ENCODE peak calls at places on chromosomes 2 and 18, in five cellular contexts. N is neural progenitor cell, W is GM23338, X is MM.1S, Q is HepG2. V is an unnamed sample.

GRCh38 chr2:136248907-136249306 is 131.0 kb upstream of the CXCR4 start:
- DNase-seq in N (no peak), W (no peak), X (no peak), Q (no peak), V (no peak)

GRCh38 chr2:9753665-9754531 is 89.4 kb upstream of the TAF1B start:
- DNase-seq in N (no peak), W (no peak), X (no peak), Q (no peak), V (no peak)

GRCh38 chr18:79797518-79798345 is at the start of gene KCNG2:
- DNase-seq in N (peak; percentile 87), W (peak; percentile 67), X (no peak), Q (no peak), V (no peak)

GRCh38 chr2:18754286-18754685 is 164.9 kb upstream of the NT5C1B start:
- DNase-seq in N (no peak), W (no peak), X (no peak), Q (peak; percentile 20), V (no peak)

GRCh38 chr2:46125798-46126197 is 171.4 kb upstream of the EPAS1 start:
- DNase-seq in N (no peak), W (no peak), X (no peak), Q (no peak), V (no peak)

GRCh38 chr2:53994735-53995538 is 24.1 kb upstream of the PSME4 start:
- DNase-seq in N (no peak), W (no peak), X (no peak), Q (no peak), V (no peak)

GRCh38 chr2:47675196-47675825 is 107.6 kb upstream of the MSH6 start:
- DNase-seq in N (no peak), W (no peak), X (no peak), Q (no peak), V (no peak)

GRCh38 chr18:56009451-56009850 is 421.5 kb upstream of the TCF4 start:
- DNase-seq in N (peak; percentile 38), W (no peak), X (no peak), Q (no peak), V (no peak)

GRCh38 chr18:10454800-10455550 is 540 bp downstream of the APCDD1 start:
- DNase-seq in N (no peak), W (peak; percentile 66), X (peak; percentile 7), Q (no peak), V (no peak)

GRCh38 chr2:83972123-83972522 is 487.0 kb downstream of the SUCLG1 start:
- DNase-seq in N (no peak), W (peak; percentile 14), X (no peak), Q (no peak), V (no peak)

GRCh38 chr2:85504434-85505261 is 34.3 kb upstream of the MAT2A start:
- DNase-seq in N (no peak), W (no peak), X (no peak), Q (no peak), V (no peak)

GRCh38 chr18:25494888-25495287 is 142.9 kb upstream of the ZNF521 start:
- DNase-seq in N (no peak), W (no peak), X (no peak), Q (no peak), V (no peak)

DNA sequence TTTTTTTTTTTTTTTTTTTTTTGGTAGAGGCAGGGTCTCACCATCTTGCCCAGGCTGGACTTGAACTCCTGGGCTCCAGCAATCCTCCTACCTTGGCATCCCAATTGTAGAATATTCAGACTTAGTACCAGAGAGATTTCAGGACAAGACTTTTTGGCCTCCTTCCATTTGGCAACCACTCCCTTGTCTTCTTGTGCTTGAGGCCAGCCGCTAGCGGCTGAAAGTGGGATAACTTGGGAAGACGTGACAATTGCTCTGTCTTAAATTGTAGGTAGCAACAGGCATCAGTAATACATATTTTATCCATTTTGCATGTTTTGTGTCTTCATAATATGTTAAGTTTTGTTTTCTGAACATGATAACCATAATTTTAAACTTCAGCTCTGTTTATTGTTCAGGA is 53.3 kb upstream of the TTN start:
- DNase-seq in N (no peak), W (no peak), X (no peak), Q (no peak), V (no peak)
- TF ChIP-seq CTCF in N (no peak), W (no peak), X (no peak), Q (no peak), V (no peak)

GRCh38 chr18:59932401-59932800 is 32.6 kb downstream of the PMAIP1 start:
- DNase-seq in N (no peak), W (no peak), X (no peak), Q (no peak), V (no peak)
- H2AFZ ChIP-seq in N (no peak overlapping the region), W (peak overlapping the region; percentile 63), X (no peak overlapping the region), Q (no peak overlapping the region), V (no peak overlapping the region)

GRCh38 chr2:204108301-204108700 is 171.7 kb downstream of the ICOS start:
- DNase-seq in N (peak; percentile 73), W (peak; percentile 69), X (peak; percentile 62), Q (peak; percentile 11), V (peak; percentile 41)
- TF ChIP-seq CTCF in N (peak; percentile 72), W (peak; percentile 82), X (peak; percentile 38), Q (peak; percentile 52), V (peak; percentile 64)

DNA sequence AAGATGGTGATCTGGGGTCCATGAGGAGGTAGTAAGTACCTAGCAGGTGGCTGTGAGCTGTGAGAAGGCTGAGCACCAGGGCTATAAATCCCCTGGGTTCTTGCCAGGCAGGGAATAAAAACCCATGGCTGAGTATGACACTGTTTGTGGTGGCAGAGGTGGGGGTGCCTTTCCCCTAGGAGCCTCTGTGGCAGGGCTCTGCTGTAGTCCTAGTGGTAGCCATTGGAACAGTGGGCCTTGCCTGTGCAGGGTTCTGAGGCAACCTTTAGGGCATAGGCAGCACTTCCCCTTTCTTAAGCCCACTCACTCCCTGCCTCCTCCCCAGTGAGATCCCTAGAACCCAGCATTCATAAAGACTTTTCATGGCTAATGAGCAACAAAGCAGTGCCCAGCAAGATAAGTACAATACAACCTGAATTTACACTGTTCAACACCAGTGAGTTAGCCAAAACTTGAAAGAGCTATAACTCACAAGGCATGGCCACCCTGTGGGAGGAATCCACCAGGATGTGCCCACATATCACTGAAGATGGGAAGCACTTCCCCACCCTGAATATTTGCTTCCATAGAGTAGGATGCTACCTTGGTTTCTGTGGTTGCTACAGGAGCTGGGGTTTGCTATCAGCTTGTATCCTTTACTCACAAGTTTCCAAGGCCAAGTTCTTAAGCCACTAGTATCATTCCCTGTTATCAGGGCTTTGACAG is 100.9 kb upstream of the NEUROD1 start:
- DNase-seq in N (no peak), W (peak; percentile 8), X (no peak), Q (no peak), V (no peak)
- H2AFZ ChIP-seq in N (no peak overlapping the region), W (no peak overlapping the region), X (no peak overlapping the region), Q (no peak overlapping the region), V (peak overlapping the region; percentile 33)

GRCh38 chr2:178282075-178282474 is 87.8 kb downstream of the OSBPL6 start:
- DNase-seq in N (no peak), W (peak; percentile 71), X (no peak), Q (no peak), V (no peak)
- TF ChIP-seq CTCF in N (no peak), W (no peak), X (no peak), Q (no peak), V (no peak)